ENCODE peak calls at places on chromosome 2, in five cellular contexts. One of them, this sample, is unnamed.

GRCh38 chr2:14514001-14514400 is 118.5 kb upstream of the LRATD1 start:
- DNase-seq in Panc1: no peak
- DNase-seq in HFF-Myc: no peak
- DNase-seq in MCF 10A: no peak
- DNase-seq in AG10803: peak
- DNase-seq in this sample: no peak

GRCh38 chr2:20650412-20650879 is 452 bp downstream of the HS1BP3 start:
- DNase-seq in Panc1: no peak
- DNase-seq in HFF-Myc: no peak
- DNase-seq in MCF 10A: no peak
- DNase-seq in AG10803: peak
- DNase-seq in this sample: peak

GRCh38 chr2:170247882-170248393 is 70.0 kb downstream of the MYO3B start:
- DNase-seq in Panc1: no peak
- DNase-seq in HFF-Myc: no peak
- DNase-seq in MCF 10A: no peak
- DNase-seq in AG10803: no peak
- DNase-seq in this sample: no peak

GRCh38 chr2:42095923-42096408 is 48.1 kb downstream of the PKDCC start:
- DNase-seq in Panc1: peak
- DNase-seq in HFF-Myc: peak
- DNase-seq in MCF 10A: peak
- DNase-seq in AG10803: peak
- DNase-seq in this sample: peak

GRCh38 chr2:123157016-123157415 is 868.1 kb upstream of the CNTNAP5 start:
- DNase-seq in Panc1: no peak
- DNase-seq in HFF-Myc: no peak
- DNase-seq in MCF 10A: no peak
- DNase-seq in AG10803: no peak
- DNase-seq in this sample: no peak

GRCh38 chr2:128715360-128715759 is 396.7 kb upstream of the HS6ST1 start:
- DNase-seq in Panc1: no peak
- DNase-seq in HFF-Myc: no peak
- DNase-seq in MCF 10A: no peak
- DNase-seq in AG10803: no peak
- DNase-seq in this sample: no peak

GRCh38 chr2:224722250-224722649 is 6.1 kb upstream of the CCDC195 start:
- DNase-seq in Panc1: no peak
- DNase-seq in HFF-Myc: no peak
- DNase-seq in MCF 10A: peak
- DNase-seq in AG10803: peak
- DNase-seq in this sample: peak

GRCh38 chr2:22807876-22808275 is 577.1 kb upstream of the KLHL29 start:
- DNase-seq in Panc1: no peak
- DNase-seq in HFF-Myc: no peak
- DNase-seq in MCF 10A: no peak
- DNase-seq in AG10803: no peak
- DNase-seq in this sample: no peak

GRCh38 chr2:161121622-161122021 is 38.6 kb upstream of the TANK start:
- DNase-seq in Panc1: no peak
- DNase-seq in HFF-Myc: no peak
- DNase-seq in MCF 10A: no peak
- DNase-seq in AG10803: no peak
- DNase-seq in this sample: no peak

GRCh38 chr2:132374551-132374950 is 42.1 kb upstream of the GPR39 start:
- DNase-seq in Panc1: no peak
- DNase-seq in HFF-Myc: no peak
- DNase-seq in MCF 10A: no peak
- DNase-seq in AG10803: peak
- DNase-seq in this sample: peak

GRCh38 chr2:234863043-234863934 is 88.5 kb upstream of the SH3BP4 start:
- DNase-seq in Panc1: no peak
- DNase-seq in HFF-Myc: no peak
- DNase-seq in MCF 10A: peak
- DNase-seq in AG10803: peak
- DNase-seq in this sample: peak

GRCh38 chr2:79576431-79576830 is 63.6 kb downstream of the CTNNA2 start:
- DNase-seq in Panc1: no peak
- DNase-seq in HFF-Myc: no peak
- DNase-seq in MCF 10A: no peak
- DNase-seq in AG10803: no peak
- DNase-seq in this sample: no peak

GRCh38 chr2:3728104-3729054 is 25.0 kb downstream of the DCDC2C start:
- DNase-seq in Panc1: peak
- DNase-seq in HFF-Myc: no peak
- DNase-seq in MCF 10A: peak
- DNase-seq in AG10803: peak
- DNase-seq in this sample: peak

GRCh38 chr2:1754046-1754445 is 9.7 kb upstream of the PXDN start:
- DNase-seq in Panc1: no peak
- DNase-seq in HFF-Myc: no peak
- DNase-seq in MCF 10A: no peak
- DNase-seq in AG10803: no peak
- DNase-seq in this sample: no peak

GRCh38 chr2:39202639-39203369 is 41.0 kb downstream of the CDKL4 start:
- DNase-seq in Panc1: no peak
- DNase-seq in HFF-Myc: peak
- DNase-seq in MCF 10A: no peak
- DNase-seq in AG10803: no peak
- DNase-seq in this sample: peak

GRCh38 chr2:240338274-240338673 is 97.2 kb upstream of the GPC1 start:
- DNase-seq in Panc1: no peak
- DNase-seq in HFF-Myc: no peak
- DNase-seq in MCF 10A: no peak
- DNase-seq in AG10803: no peak
- DNase-seq in this sample: no peak

GRCh38 chr2:137123241-137123640 is 357.9 kb downstream of the THSD7B start:
- DNase-seq in Panc1: no peak
- DNase-seq in HFF-Myc: no peak
- DNase-seq in MCF 10A: no peak
- DNase-seq in AG10803: peak
- DNase-seq in this sample: peak

GRCh38 chr2:144505245-144505801 is 14.6 kb downstream of the ZEB2 start:
- DNase-seq in Panc1: no peak
- DNase-seq in HFF-Myc: no peak
- DNase-seq in MCF 10A: peak
- DNase-seq in AG10803: peak
- DNase-seq in this sample: peak

GRCh38 chr2:190649798-190650390 is 1.0 kb downstream of the NAB1 start:
- DNase-seq in Panc1: no peak
- DNase-seq in HFF-Myc: no peak
- DNase-seq in MCF 10A: peak
- DNase-seq in AG10803: no peak
- DNase-seq in this sample: peak

GRCh38 chr2:220785181-220785580 is 786.9 kb downstream of the EPHA4 start:
- DNase-seq in Panc1: no peak
- DNase-seq in HFF-Myc: no peak
- DNase-seq in MCF 10A: no peak
- DNase-seq in AG10803: no peak
- DNase-seq in this sample: no peak

GRCh38 chr2:3434654-3435053 is 55.2 kb downstream of the TRAPPC12 start:
- DNase-seq in Panc1: no peak
- DNase-seq in HFF-Myc: no peak
- DNase-seq in MCF 10A: no peak
- DNase-seq in AG10803: no peak
- DNase-seq in this sample: no peak

GRCh38 chr2:20619624-20620024 is 31.3 kb downstream of the HS1BP3 start:
- DNase-seq in Panc1: no peak
- DNase-seq in HFF-Myc: no peak
- DNase-seq in MCF 10A: no peak
- DNase-seq in AG10803: no peak
- DNase-seq in this sample: no peak

GRCh38 chr2:216539791-216540241 is 41.2 kb downstream of the RPL37A start:
- DNase-seq in Panc1: no peak
- DNase-seq in HFF-Myc: peak
- DNase-seq in MCF 10A: peak
- DNase-seq in AG10803: no peak
- DNase-seq in this sample: no peak

GRCh38 chr2:46495347-46496030 is 16.1 kb downstream of the TMEM247 start:
- DNase-seq in Panc1: no peak
- DNase-seq in HFF-Myc: no peak
- DNase-seq in MCF 10A: no peak
- DNase-seq in AG10803: peak
- DNase-seq in this sample: peak

GRCh38 chr2:230184727-230185578 is 34.8 kb downstream of the SP110 start:
- DNase-seq in Panc1: no peak
- DNase-seq in HFF-Myc: no peak
- DNase-seq in MCF 10A: no peak
- DNase-seq in AG10803: peak
- DNase-seq in this sample: peak

GRCh38 chr2:202024871-202025270 is 8.8 kb upstream of the FZD7 start:
- DNase-seq in Panc1: no peak
- DNase-seq in HFF-Myc: no peak
- DNase-seq in MCF 10A: no peak
- DNase-seq in AG10803: no peak
- DNase-seq in this sample: no peak

GRCh38 chr2:191264647-191265079 is 19.5 kb downstream of the MYO1B start:
- DNase-seq in Panc1: no peak
- DNase-seq in HFF-Myc: no peak
- DNase-seq in MCF 10A: peak
- DNase-seq in AG10803: peak
- DNase-seq in this sample: peak

GRCh38 chr2:207163815-207164747 is 1.7 kb downstream of the KLF7 start:
- DNase-seq in Panc1: no peak
- DNase-seq in HFF-Myc: no peak
- DNase-seq in MCF 10A: peak
- DNase-seq in AG10803: peak
- DNase-seq in this sample: peak

GRCh38 chr2:183019718-183020442 is 18.4 kb downstream of the NCKAP1 start:
- DNase-seq in Panc1: no peak
- DNase-seq in HFF-Myc: no peak
- DNase-seq in MCF 10A: peak
- DNase-seq in AG10803: no peak
- DNase-seq in this sample: no peak

GRCh38 chr2:43737097-43737854 is 36.6 kb upstream of the DYNC2LI1 start:
- DNase-seq in Panc1: no peak
- DNase-seq in HFF-Myc: no peak
- DNase-seq in MCF 10A: peak
- DNase-seq in AG10803: peak
- DNase-seq in this sample: peak

DNA sequence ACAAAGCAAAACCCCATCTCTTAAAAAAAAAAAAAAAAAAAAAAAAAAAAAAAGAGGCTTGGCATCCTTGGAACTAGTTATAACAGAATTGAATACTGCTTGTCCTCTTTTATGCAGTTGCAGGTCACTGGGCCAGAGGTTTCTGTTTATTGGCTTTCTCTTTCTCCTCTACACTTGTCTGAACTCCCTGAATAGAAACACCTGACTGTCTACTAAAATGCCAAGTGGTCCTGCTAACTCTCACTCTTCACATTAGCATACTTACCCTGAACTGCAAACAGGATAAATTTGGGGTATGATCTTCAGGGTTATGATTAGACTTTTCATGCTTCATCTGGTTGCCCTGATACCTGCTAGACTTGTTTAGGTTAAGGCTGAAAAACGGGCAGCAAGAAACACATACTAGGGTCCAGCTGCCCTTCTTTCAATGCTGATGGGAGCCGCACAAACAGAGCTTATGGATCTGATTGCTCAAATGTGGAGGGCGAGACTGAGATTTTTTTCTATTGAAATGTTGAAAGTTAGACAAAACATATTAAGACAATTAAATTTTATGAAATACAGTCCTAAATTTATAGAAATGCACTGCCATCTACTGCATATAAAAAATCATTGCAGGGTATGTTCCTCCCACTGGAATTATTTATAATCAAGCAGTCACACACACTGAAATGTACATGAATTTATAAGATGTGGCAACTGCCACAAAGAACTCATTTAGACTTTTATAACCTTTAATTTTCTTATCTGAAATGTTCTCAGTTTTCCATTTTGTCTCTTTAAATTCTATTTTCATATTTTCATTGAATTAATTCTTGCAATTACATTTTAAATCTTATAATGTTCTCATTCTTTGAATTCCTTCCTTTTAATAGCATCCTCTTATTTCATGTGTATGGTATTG is 40.8 kb downstream of the GTF3C3 start:
- DNase-seq in Panc1: no peak
- DNase-seq in HFF-Myc: no peak
- DNase-seq in MCF 10A: peak
- DNase-seq in AG10803: peak
- DNase-seq in this sample: peak
- TF ChIP-seq CTCF in Panc1: peak
- TF ChIP-seq CTCF in HFF-Myc: no peak
- TF ChIP-seq CTCF in MCF 10A: no peak
- TF ChIP-seq CTCF in AG10803: peak
- TF ChIP-seq CTCF in this sample: peak

GRCh38 chr2:36449213-36449612 is 93.6 kb downstream of the CRIM1 start:
- DNase-seq in Panc1: no peak
- DNase-seq in HFF-Myc: no peak
- DNase-seq in MCF 10A: no peak
- DNase-seq in AG10803: no peak
- DNase-seq in this sample: no peak
- TF ChIP-seq CTCF in Panc1: no peak
- TF ChIP-seq CTCF in HFF-Myc: no peak
- TF ChIP-seq CTCF in MCF 10A: no peak
- TF ChIP-seq CTCF in AG10803: no peak
- TF ChIP-seq CTCF in this sample: no peak

DNA sequence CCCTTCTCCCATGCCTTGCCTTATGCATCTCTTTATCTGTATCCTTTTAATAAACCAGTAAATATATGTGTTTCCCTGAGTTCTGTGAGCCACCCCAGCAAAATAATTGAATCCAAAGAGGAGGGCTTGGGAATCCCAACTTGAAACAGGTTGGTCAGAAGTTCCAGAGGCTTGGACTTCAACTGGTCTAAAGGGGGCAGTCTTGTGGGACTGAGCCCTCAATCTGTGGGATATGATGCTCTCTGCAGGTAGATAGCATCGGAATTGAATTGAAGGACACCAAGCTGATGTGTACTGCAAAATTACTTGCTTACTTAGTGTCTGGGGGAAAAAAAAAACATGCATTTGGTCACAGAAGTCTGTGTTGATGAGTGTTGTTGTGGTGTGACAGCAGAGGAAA is 1033.5 kb upstream of the TMEFF2 start:
- DNase-seq in Panc1: no peak
- DNase-seq in HFF-Myc: no peak
- DNase-seq in MCF 10A: no peak
- DNase-seq in AG10803: no peak
- DNase-seq in this sample: no peak
- TF ChIP-seq CTCF in Panc1: no peak
- TF ChIP-seq CTCF in HFF-Myc: no peak
- TF ChIP-seq CTCF in MCF 10A: no peak
- TF ChIP-seq CTCF in AG10803: no peak
- TF ChIP-seq CTCF in this sample: no peak

GRCh38 chr2:86625096-86625495 is 1.4 kb upstream of the RNF103 start:
- DNase-seq in Panc1: no peak
- DNase-seq in HFF-Myc: no peak
- DNase-seq in MCF 10A: no peak
- DNase-seq in AG10803: no peak
- DNase-seq in this sample: no peak

GRCh38 chr2:86622409-86622877 is 1.2 kb downstream of the RNF103 start:
- DNase-seq in Panc1: no peak
- DNase-seq in HFF-Myc: no peak
- DNase-seq in MCF 10A: peak
- DNase-seq in AG10803: peak
- DNase-seq in this sample: peak

GRCh38 chr2:86621290-86621943 is 2.2 kb downstream of the RNF103 start:
- DNase-seq in Panc1: no peak
- DNase-seq in HFF-Myc: no peak
- DNase-seq in MCF 10A: peak
- DNase-seq in AG10803: no peak
- DNase-seq in this sample: peak

GRCh38 chr2:86622878-86623548 is 652 bp downstream of the RNF103 start:
- DNase-seq in Panc1: no peak
- DNase-seq in HFF-Myc: no peak
- DNase-seq in MCF 10A: no peak
- DNase-seq in AG10803: no peak
- DNase-seq in this sample: no peak

GRCh38 chr2:86623549-86624547 is at the start of gene RNF103:
- DNase-seq in Panc1: peak
- DNase-seq in HFF-Myc: peak
- DNase-seq in MCF 10A: peak
- DNase-seq in AG10803: peak
- DNase-seq in this sample: peak
- TF ChIP-seq CTCF in Panc1: no peak
- TF ChIP-seq CTCF in HFF-Myc: no peak
- TF ChIP-seq CTCF in MCF 10A: no peak
- TF ChIP-seq CTCF in AG10803: no peak
- TF ChIP-seq CTCF in this sample: no peak